ENCODE peak calls at places on chromosomes 5 and 9, in seven cellular contexts. O is T follicular helper cell; H is psoas muscle; L is LHCN-M2; F is stimulated activated effector memory CD8-positive, alpha-beta T cell treated with anti-CD3 and anti-CD28 coated beads, Interleukin-12 subunit alpha, Interleukin-12 subunit beta, amount 100 ng/mL, for 72 hours; I is T1000; K is K562. M is an unnamed sample.

GRCh38 chr9:136220017-136220729 is 15.2 kb upstream of the LHX3 start:
- DNase-seq in F (no peak), I (peak), K (no peak), O (peak), H (no peak), L (peak), M (no peak)

GRCh38 chr5:165057156-165057555 is 1551.7 kb downstream of the MAT2B start:
- DNase-seq in I (no peak), F (no peak), L (no peak), H (no peak), O (no peak), K (no peak), M (no peak)

GRCh38 chr9:127884427-127884911 is 7.0 kb upstream of the AK1 start:
- DNase-seq in F (no peak), K (no peak), I (no peak), O (no peak), L (no peak), H (peak), M (no peak)

GRCh38 chr5:37565067-37565670 is 186.1 kb downstream of the WDR70 start:
- DNase-seq in H (no peak), O (no peak), L (no peak), I (no peak), K (no peak), F (no peak), M (no peak)

GRCh38 chr9:90107021-90107771 is 502.4 kb downstream of the GADD45G start:
- DNase-seq in O (no peak), I (no peak), F (no peak), H (peak), L (peak), K (no peak), M (no peak)

GRCh38 chr5:141510850-141511718 is 22.2 kb downstream of the PCDHGC5 start:
- DNase-seq in H (no peak), O (no peak), I (no peak), L (no peak), F (no peak), K (no peak), M (no peak)

GRCh38 chr9:134851015-134851414 is 29.6 kb upstream of the FCN2 start:
- DNase-seq in F (no peak), I (no peak), K (no peak), O (no peak), H (no peak), L (no peak), M (no peak)

GRCh38 chr5:112159435-112159834 is 259.6 kb downstream of the EPB41L4A start:
- DNase-seq in K (no peak), I (no peak), H (no peak), F (no peak), O (no peak), L (no peak), M (no peak)

GRCh38 chr5:138874771-138875628 is at the start of gene LRRTM2:
- DNase-seq in L (peak), I (no peak), K (no peak), H (no peak), F (no peak), O (no peak), M (no peak)

GRCh38 chr9:112921549-112921948 is 30.9 kb upstream of the SLC46A2 start:
- DNase-seq in K (no peak), H (no peak), F (no peak), O (no peak), L (peak), I (no peak), M (no peak)

GRCh38 chr5:123752576-123752975 is 240.6 kb downstream of the CSNK1G3 start:
- DNase-seq in O (no peak), F (no peak), H (no peak), K (no peak), L (peak), I (no peak), M (no peak)

GRCh38 chr9:20512636-20513035 is 109.7 kb downstream of the MLLT3 start:
- DNase-seq in H (no peak), L (peak), I (no peak), F (no peak), O (no peak), K (no peak), M (no peak)

GRCh38 chr5:137336565-137337120 is 162.5 kb downstream of the SPOCK1 start:
- DNase-seq in K (no peak), F (no peak), L (peak), O (no peak), I (no peak), H (no peak), M (no peak)

GRCh38 chr5:146164382-146164781 is 18.1 kb downstream of the LARS1 start:
- DNase-seq in O (no peak), H (no peak), I (no peak), K (no peak), L (no peak), F (no peak), M (no peak)

GRCh38 chr9:98765276-98765675 is 31.1 kb downstream of the ANKS6 start:
- DNase-seq in H (no peak), O (no peak), I (no peak), F (no peak), L (no peak), K (no peak), M (no peak)

GRCh38 chr9:91643474-91644102 is 220.0 kb upstream of the NFIL3 start:
- DNase-seq in O (no peak), H (no peak), K (no peak), F (no peak), I (no peak), L (no peak), M (no peak)

GRCh38 chr9:72383978-72384709 is 19.1 kb upstream of the ZFAND5 start:
- DNase-seq in O (no peak), L (peak), K (no peak), I (no peak), F (no peak), H (no peak), M (no peak)

GRCh38 chr9:30673132-30673531 is 1711.3 kb upstream of the ACO1 start:
- DNase-seq in H (no peak), K (no peak), I (no peak), F (no peak), O (no peak), L (no peak), M (no peak)

GRCh38 chr5:179131886-179132585 is 71.9 kb downstream of the ZNF354C start:
- DNase-seq in L (no peak), F (no peak), I (no peak), O (no peak), H (no peak), K (no peak), M (no peak)

GRCh38 chr5:88686743-88687142 is 196.2 kb downstream of the MEF2C start:
- DNase-seq in F (no peak), L (no peak), I (no peak), K (no peak), O (no peak), H (no peak), M (no peak)

GRCh38 chr5:1302258-1302657 is 7.4 kb upstream of the TERT start:
- DNase-seq in H (no peak), K (no peak), F (no peak), L (no peak), I (no peak), O (no peak), M (no peak)

GRCh38 chr9:99807276-99807852 is 14.3 kb upstream of the NR4A3 start:
- DNase-seq in L (peak), H (peak), O (peak), I (no peak), F (peak), K (peak), M (no peak)

GRCh38 chr5:81787843-81788242 is 36.9 kb upstream of the SSBP2 start:
- DNase-seq in K (no peak), H (peak), L (peak), F (no peak), I (no peak), O (no peak), M (no peak)

GRCh38 chr5:15737882-15738677 is 238.1 kb downstream of the FBXL7 start:
- DNase-seq in F (no peak), K (no peak), H (no peak), I (no peak), O (no peak), L (no peak), M (no peak)

GRCh38 chr5:73552642-73553041 is 12.8 kb downstream of the ANKRA2 start:
- DNase-seq in F (no peak), H (no peak), K (no peak), L (no peak), I (no peak), O (no peak), M (no peak)

GRCh38 chr5:16600397-16600796 is 16.4 kb downstream of the RETREG1 start:
- DNase-seq in L (peak), K (no peak), O (no peak), F (no peak), I (no peak), H (peak), M (no peak)

GRCh38 chr9:19269582-19269981 is 39.1 kb downstream of the DENND4C start:
- DNase-seq in H (no peak), I (no peak), F (no peak), O (no peak), L (no peak), K (no peak), M (no peak)

GRCh38 chr5:33679791-33680190 is 212.0 kb downstream of the ADAMTS12 start:
- DNase-seq in O (no peak), I (no peak), H (no peak), F (no peak), K (no peak), L (no peak), M (no peak)

GRCh38 chr9:104300125-104300524 is 203.9 kb upstream of the OR13F1 start:
- DNase-seq in O (no peak), F (no peak), L (no peak), K (no peak), I (no peak), H (no peak), M (no peak)

GRCh38 chr9:129656795-129657390 is 8.6 kb upstream of the PRRX2 start:
- DNase-seq in H (no peak), F (no peak), L (peak), I (peak), O (no peak), K (no peak), M (no peak)

GRCh38 chr9:130264414-130265350 is 878 bp upstream of the HMCN2 start:
- DNase-seq in I (no peak), K (no peak), L (peak), F (no peak), H (no peak), O (no peak), M (no peak)

GRCh38 chr5:6780802-6781391 is 67.7 kb downstream of the TENT4A start:
- DNase-seq in H (no peak), O (no peak), I (no peak), K (peak), F (no peak), L (no peak), M (peak)

GRCh38 chr5:59367791-59368394 is 525.6 kb downstream of the PDE4D start:
- DNase-seq in F (peak), I (no peak), K (no peak), L (peak), O (peak), H (peak), M (peak)

GRCh38 chr9:83027153-83027867 is 35.6 kb downstream of the RASEF start:
- DNase-seq in K (no peak), L (peak), F (no peak), I (peak), H (no peak), O (no peak), M (no peak)

GRCh38 chr9:93949694-93950449 is 5.3 kb downstream of the BARX1 start:
- DNase-seq in I (no peak), F (no peak), L (peak), H (no peak), O (no peak), K (peak), M (no peak)

GRCh38 chr5:62029303-62029702 is 276.7 kb upstream of the KIF2A start:
- DNase-seq in F (no peak), O (no peak), L (peak), I (no peak), H (no peak), K (no peak), M (no peak)

M was measured in activated T-cell treated with anti-CD3 and anti-CD28 coated beads for 48 hours.